ENCODE peak calls at places on chromosomes 16 and 17, in five cellular contexts. One of them, this sample, is unnamed.

GRCh38 chr17:71975331-71975801 is 145.5 kb upstream of the SOX9 start:
- DNase-seq in nephron progenitor cell: peak; percentile 4
- DNase-seq in ascending aorta: no peak
- DNase-seq in IMR-90: peak; percentile 42
- DNase-seq in colonic mucosa: peak; percentile 86
- DNase-seq in this sample: no peak

GRCh38 chr17:31522987-31523495 is 131.6 kb downstream of the RAB11FIP4 start:
- DNase-seq in nephron progenitor cell: no peak
- DNase-seq in ascending aorta: no peak
- DNase-seq in IMR-90: no peak
- DNase-seq in colonic mucosa: no peak
- DNase-seq in this sample: no peak

GRCh38 chr16:919658-920631 is 50.8 kb downstream of the LMF1 start:
- DNase-seq in nephron progenitor cell: no peak
- DNase-seq in ascending aorta: no peak
- DNase-seq in IMR-90: peak; percentile 62
- DNase-seq in colonic mucosa: no peak
- DNase-seq in this sample: no peak

GRCh38 chr17:74962622-74963394 is 9.8 kb downstream of the HID1 start:
- DNase-seq in nephron progenitor cell: no peak
- DNase-seq in ascending aorta: no peak
- DNase-seq in IMR-90: no peak
- DNase-seq in colonic mucosa: no peak
- DNase-seq in this sample: no peak

GRCh38 chr16:15427648-15428239 is 6.6 kb upstream of the BMERB1 start:
- DNase-seq in nephron progenitor cell: no peak
- DNase-seq in ascending aorta: no peak
- DNase-seq in IMR-90: peak; percentile 84
- DNase-seq in colonic mucosa: peak; percentile 57
- DNase-seq in this sample: peak; percentile 14

GRCh38 chr16:1332618-1333148 is 762 bp upstream of the BAIAP3 start:
- DNase-seq in nephron progenitor cell: no peak
- DNase-seq in ascending aorta: no peak
- DNase-seq in IMR-90: no peak
- DNase-seq in colonic mucosa: no peak
- DNase-seq in this sample: no peak

GRCh38 chr17:68437979-68438877 is 19.1 kb downstream of the WIPI1 start:
- DNase-seq in nephron progenitor cell: no peak
- DNase-seq in ascending aorta: no peak
- DNase-seq in IMR-90: peak; percentile 47
- DNase-seq in colonic mucosa: peak; percentile 68
- DNase-seq in this sample: no peak

GRCh38 chr16:3004319-3004718 is 8.4 kb upstream of the CLDN9 start:
- DNase-seq in nephron progenitor cell: peak; percentile 38
- DNase-seq in ascending aorta: no peak
- DNase-seq in IMR-90: no peak
- DNase-seq in colonic mucosa: no peak
- DNase-seq in this sample: no peak

GRCh38 chr17:17698869-17699351 is 17.7 kb downstream of the RAI1 start:
- DNase-seq in nephron progenitor cell: peak; percentile 53
- DNase-seq in ascending aorta: no peak
- DNase-seq in IMR-90: peak; percentile 41
- DNase-seq in colonic mucosa: no peak
- DNase-seq in this sample: no peak

GRCh38 chr16:88527186-88527936 is 42.8 kb upstream of the ZC3H18 start:
- DNase-seq in nephron progenitor cell: peak; percentile 83
- DNase-seq in ascending aorta: no peak
- DNase-seq in IMR-90: peak; percentile 47
- DNase-seq in colonic mucosa: peak; percentile 72
- DNase-seq in this sample: peak; percentile 84

GRCh38 chr17:15213381-15214087 is 51.6 kb downstream of the PMP22 start:
- DNase-seq in nephron progenitor cell: peak; percentile 15
- DNase-seq in ascending aorta: no peak
- DNase-seq in IMR-90: peak; percentile 16
- DNase-seq in colonic mucosa: no peak
- DNase-seq in this sample: no peak

GRCh38 chr16:85682516-85682915 is 6.2 kb downstream of the GINS2 start:
- DNase-seq in nephron progenitor cell: no peak
- DNase-seq in ascending aorta: no peak
- DNase-seq in IMR-90: no peak
- DNase-seq in colonic mucosa: no peak
- DNase-seq in this sample: no peak

GRCh38 chr17:79606487-79606886 is 4.4 kb downstream of the RBFOX3 start:
- DNase-seq in nephron progenitor cell: no peak
- DNase-seq in ascending aorta: no peak
- DNase-seq in IMR-90: no peak
- DNase-seq in colonic mucosa: no peak
- DNase-seq in this sample: no peak

GRCh38 chr16:89822188-89823086 is 5.8 kb upstream of the SPIRE2 start:
- DNase-seq in nephron progenitor cell: peak; percentile 47
- DNase-seq in ascending aorta: no peak
- DNase-seq in IMR-90: no peak
- DNase-seq in colonic mucosa: peak; percentile 64
- DNase-seq in this sample: no peak